ENCODE peak calls at places on chromosomes 3 and 15, in five cellular contexts. O is K562, N is NB4, V is neural crest cell, Z is fibroblast of lung. U is an unnamed sample.

GRCh38 chr3:49454457-49454856 is 15.6 kb upstream of the DAG1 start:
- DNase-seq in O (peak), N (no peak), V (no peak), Z (no peak), U (no peak)

GRCh38 chr3:116443096-116443793 is 2.0 kb downstream of the LSAMP start:
- DNase-seq in N (no peak), V (no peak), O (no peak), Z (peak), U (no peak)

GRCh38 chr15:83720466-83720865 is 66.5 kb downstream of the ADAMTSL3 start:
- DNase-seq in N (no peak), V (no peak), Z (peak), O (no peak), U (no peak)

GRCh38 chr3:184691397-184692131 is 20.3 kb downstream of the MAGEF1 start:
- DNase-seq in O (no peak), N (peak), Z (peak), V (no peak), U (no peak)

GRCh38 chr3:71502066-71502465 is 81.5 kb downstream of the FOXP1 start:
- DNase-seq in Z (no peak), O (no peak), V (no peak), N (no peak), U (no peak)

GRCh38 chr3:125203731-125204130 is 8.8 kb downstream of the SLC12A8 start:
- DNase-seq in V (no peak), N (no peak), Z (no peak), O (no peak), U (no peak)

GRCh38 chr15:77291107-77291506 is 128.8 kb downstream of the PEAK1 start:
- DNase-seq in Z (no peak), N (no peak), O (no peak), V (no peak), U (no peak)

GRCh38 chr15:20345401-20345958 is 196.1 kb downstream of the GOLGA6L6 start:
- DNase-seq in O (no peak), N (no peak), V (no peak), Z (no peak), U (peak)

GRCh38 chr3:10946526-10946925 is 46.0 kb upstream of the SLC6A1 start:
- DNase-seq in O (no peak), V (no peak), N (no peak), Z (no peak), U (peak)

GRCh38 chr15:69974321-69974720 is 123.4 kb downstream of the TLE3 start:
- DNase-seq in O (no peak), N (no peak), V (no peak), Z (no peak), U (no peak)

DNA sequence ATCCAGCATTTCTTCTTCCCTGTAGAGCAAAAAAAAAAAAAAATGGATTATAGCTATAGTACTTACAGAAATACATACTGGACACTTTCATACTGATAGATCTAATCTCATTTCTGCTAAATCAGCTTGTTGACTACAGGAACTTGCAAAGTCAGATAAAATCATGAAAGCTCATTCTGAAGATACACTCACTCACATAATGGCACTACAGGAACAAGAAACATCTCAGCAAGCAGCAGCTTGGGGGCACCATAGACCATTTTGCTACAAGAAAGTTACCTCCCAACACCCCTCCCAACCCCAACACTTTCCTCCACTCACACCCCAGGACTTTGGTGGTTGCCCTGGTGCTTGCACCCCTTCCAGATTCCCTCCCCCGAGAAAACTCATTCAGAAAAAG is 4.6 kb downstream of the MYH15 start:
- DNase-seq in Z (no peak), V (no peak), O (peak), N (peak), U (no peak)
- TF ChIP-seq CTCF in Z (no peak), V (no peak), O (peak), N (no peak), U (no peak)

DNA sequence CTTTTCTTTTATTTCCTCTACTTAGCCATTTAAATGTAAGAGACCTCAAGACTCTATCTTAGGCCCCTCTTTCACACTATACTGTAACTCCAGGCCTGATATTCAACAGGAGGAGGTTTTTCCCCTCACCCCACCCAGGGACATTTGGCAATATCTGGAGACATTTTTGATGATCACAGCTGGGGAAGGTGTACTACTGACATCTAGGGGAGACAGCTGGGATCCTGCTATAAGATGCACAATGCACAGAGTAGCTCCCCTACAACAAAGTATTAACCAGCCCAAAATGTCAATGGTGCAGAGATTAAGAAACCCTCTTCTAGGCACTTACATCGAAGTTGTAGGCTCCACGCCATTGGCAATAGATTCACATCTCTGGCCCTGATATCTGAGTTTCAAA is 517.5 kb upstream of the UBE2E2 start:
- DNase-seq in V (no peak), Z (no peak), N (peak), O (no peak), U (no peak)
- TF ChIP-seq CTCF in V (peak), Z (peak), N (peak), O (no peak), U (peak)

GRCh38 chr3:150521458-150521857 is 24.8 kb downstream of the SERP1 start:
- DNase-seq in O (peak), V (no peak), N (no peak), Z (no peak), U (no peak)
- TF ChIP-seq CTCF in O (peak), V (no peak), N (no peak), Z (peak), U (peak)

DNA sequence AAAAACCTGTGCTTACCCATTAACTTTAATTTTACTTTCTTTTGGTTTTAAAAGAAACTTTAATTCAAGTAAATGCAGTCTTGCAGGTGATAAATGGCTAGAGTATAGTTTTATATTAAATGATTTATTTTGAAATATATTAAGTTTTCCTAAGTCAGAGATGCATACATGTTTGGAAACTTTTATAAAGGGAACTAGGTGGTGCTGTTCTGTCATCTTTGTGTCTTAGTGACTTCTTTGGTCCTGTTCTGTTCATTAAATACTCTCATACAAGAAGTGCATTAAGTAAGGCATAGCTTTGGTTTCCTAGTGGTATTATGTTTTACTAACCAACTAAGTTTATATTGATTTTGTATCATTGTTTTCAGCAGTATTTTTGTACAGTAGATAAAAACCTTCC is 15.6 kb downstream of the CADM2 start:
- DNase-seq in O (no peak), Z (no peak), V (no peak), N (no peak), U (no peak)
- TF ChIP-seq CTCF in O (no peak), Z (no peak), V (no peak), N (no peak), U (peak)

GRCh38 chr15:57505056-57505713 is 86.5 kb upstream of the MYZAP start:
- DNase-seq in N (no peak), Z (peak), V (no peak), O (no peak), U (no peak)

GRCh38 chr15:57503911-57504598 is 87.6 kb upstream of the MYZAP start:
- DNase-seq in V (no peak), Z (no peak), O (no peak), N (no peak), U (no peak)

GRCh38 chr15:57504599-57504940 is 87.1 kb upstream of the MYZAP start:
- DNase-seq in O (no peak), N (no peak), Z (no peak), V (no peak), U (no peak)

GRCh38 chr15:57502116-57502515 is 89.6 kb upstream of the MYZAP start:
- DNase-seq in Z (peak), N (no peak), V (no peak), O (no peak), U (no peak)

DNA sequence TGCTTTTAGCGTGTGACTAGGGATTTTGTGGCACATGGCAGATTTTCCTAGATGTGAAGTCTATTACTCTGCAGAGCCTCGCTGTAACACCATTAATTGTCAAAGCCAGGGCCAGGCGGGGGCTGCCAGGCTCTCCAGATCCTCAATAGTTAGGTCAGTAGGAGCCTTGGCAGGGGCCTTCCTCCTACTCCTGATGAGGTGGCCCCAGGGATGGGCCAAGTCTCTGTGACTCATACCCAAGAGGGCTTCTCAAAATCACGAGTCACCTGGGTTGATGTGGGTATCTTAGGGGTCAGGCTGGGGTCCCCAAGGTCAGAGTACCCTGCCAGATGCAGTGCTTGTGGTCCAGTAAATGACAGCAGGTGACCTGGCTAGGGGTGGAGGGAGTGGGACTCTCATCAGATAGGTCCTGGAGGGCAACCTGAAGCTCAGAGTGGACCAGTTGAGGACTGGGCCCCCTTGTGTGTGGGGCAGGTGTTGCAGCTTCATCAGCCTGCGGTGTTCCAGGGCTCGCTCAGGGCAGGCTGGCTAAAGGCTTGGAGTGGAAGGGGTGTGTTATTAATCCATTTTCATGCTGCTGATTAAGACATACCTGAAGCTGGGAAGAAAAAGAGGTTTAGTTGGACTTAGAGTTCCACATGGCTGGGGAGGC is 88.5 kb upstream of the MYZAP start:
- DNase-seq in V (no peak), N (peak), O (peak), Z (no peak), U (no peak)
- TF ChIP-seq CTCF in V (peak), N (peak), O (peak), Z (peak), U (peak)

DNA sequence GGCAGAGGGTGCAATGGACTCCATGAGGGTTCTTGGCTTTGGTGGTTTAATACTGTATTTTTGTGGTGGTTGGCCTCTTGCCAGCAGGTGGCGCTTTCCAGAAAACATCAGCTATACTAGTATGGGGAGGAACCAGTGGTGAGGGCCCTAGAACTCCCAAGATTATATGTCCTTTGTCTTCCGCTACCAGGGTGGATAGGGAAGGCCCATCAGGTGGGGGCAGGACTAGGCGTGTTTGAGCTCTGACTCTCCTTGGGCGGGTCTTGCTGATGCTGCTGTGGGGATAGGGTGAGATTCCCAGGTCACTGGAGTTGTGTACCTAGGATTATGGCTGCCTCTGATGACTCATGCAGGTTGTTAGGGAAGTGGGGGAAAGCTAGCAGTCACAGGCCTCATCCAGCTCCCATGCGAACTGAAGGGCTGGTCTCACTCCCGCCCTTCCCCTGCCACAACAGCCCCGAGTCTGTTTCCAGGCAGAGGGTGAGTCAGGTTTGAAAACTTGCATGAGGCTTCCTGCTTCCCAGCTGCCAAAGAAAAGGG is 357.7 kb downstream of the OTOL1 start:
- DNase-seq in N (peak), V (peak), O (peak), Z (peak), U (no peak)
- TF ChIP-seq CTCF in N (peak), V (peak), O (no peak), Z (no peak), U (peak)

GRCh38 chr3:104989878-104990277 is 376.8 kb upstream of the ALCAM start:
- DNase-seq in V (no peak), Z (peak), N (no peak), O (no peak), U (no peak)

GRCh38 chr3:104990758-104991157 is 376.0 kb upstream of the ALCAM start:
- DNase-seq in O (no peak), Z (no peak), N (no peak), V (no peak), U (no peak)

GRCh38 chr3:104992618-104993017 is 374.1 kb upstream of the ALCAM start:
- DNase-seq in N (no peak), O (no peak), Z (no peak), V (no peak), U (no peak)

GRCh38 chr3:104988491-104988890 is 378.2 kb upstream of the ALCAM start:
- DNase-seq in N (no peak), O (no peak), V (no peak), Z (no peak), U (no peak)

GRCh38 chr3:104987859-104988258 is 378.9 kb upstream of the ALCAM start:
- DNase-seq in N (no peak), O (no peak), Z (no peak), V (no peak), U (no peak)
- TF ChIP-seq CTCF in N (no peak), O (no peak), Z (no peak), V (peak), U (peak)

DNA sequence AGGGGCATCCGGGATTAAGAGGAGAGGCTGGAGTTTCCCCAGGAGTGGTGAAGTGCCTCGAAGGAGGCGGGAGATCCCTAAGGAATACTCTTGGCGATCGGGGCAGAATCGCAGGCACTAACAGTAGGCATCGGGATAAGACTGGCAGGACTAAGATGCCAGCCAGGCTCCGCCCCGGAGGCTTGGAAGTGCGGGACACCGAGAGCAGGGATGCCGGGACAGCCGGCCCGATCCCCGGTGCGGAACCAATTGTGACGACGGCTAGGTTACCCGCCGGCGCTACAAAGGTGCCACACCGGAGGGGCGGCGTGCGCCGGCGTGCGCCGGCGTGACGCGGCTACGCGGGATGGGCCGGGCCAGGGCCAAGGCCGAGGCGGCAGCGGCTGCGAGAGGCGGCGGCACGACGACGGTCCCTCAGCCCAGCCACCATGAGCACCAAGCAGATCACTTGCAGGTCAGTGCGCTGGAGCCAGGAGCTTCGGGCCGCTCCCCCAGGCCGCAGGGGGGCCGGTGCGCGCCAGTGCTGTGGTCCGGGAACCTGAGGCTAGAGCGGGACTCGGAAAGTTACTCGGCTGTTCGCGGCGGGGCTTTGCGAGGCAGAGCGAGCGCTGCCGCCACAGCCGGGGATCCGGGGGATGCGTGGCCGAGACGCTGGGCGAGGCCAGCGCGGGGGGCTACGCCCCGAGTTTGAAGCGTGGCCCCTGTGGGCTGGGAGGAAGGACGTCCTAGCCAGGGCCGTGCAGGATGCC is at the start of gene MKRN2:
- DNase-seq in O (peak), N (peak), V (peak), Z (peak), U (peak)
- TF ChIP-seq CTCF in O (peak), N (no peak), V (no peak), Z (no peak), U (peak)

GRCh38 chr3:60948488-60948887 is 302.8 kb downstream of the FHIT start:
- DNase-seq in O (no peak), Z (peak), N (peak), V (no peak), U (no peak)
- TF ChIP-seq CTCF in O (no peak), Z (peak), N (no peak), V (peak), U (peak)